ENCODE peak calls at places on chromosomes 1 and 21, in ten cellular contexts. J is heart right ventricle, S is pancreas, T is kidney epithelial cell, R is choroid plexus epithelial cell, N is fibroblast of pulmonary artery, X is prostate gland, Y is thoracic aorta, W is AG09309, I is left lung. D is an unnamed sample.

GRCh38 chr1:46515576-46515975 is 25.9 kb downstream of the DMBX1 start:
- DNase-seq in J (no peak), S (no peak), T (no peak), R (no peak), N (no peak), X (no peak), Y (no peak), W (no peak), I (peak), D (no peak)

GRCh38 chr1:205301842-205302588 is 19.5 kb downstream of the NUAK2 start:
- DNase-seq in J (no peak), S (no peak), T (no peak), R (peak), N (peak), X (no peak), Y (no peak), W (no peak), I (no peak), D (no peak)

GRCh38 chr1:46530311-46530710 is 21.1 kb downstream of the KNCN start:
- DNase-seq in J (no peak), S (no peak), T (no peak), R (no peak), N (no peak), X (no peak), Y (no peak), W (no peak), I (peak), D (no peak)

GRCh38 chr1:28031173-28031572 is 57.2 kb downstream of the EYA3 start:
- DNase-seq in J (no peak), S (no peak), T (no peak), R (no peak), N (peak), X (no peak), Y (no peak), W (no peak), I (no peak), D (no peak)

GRCh38 chr1:243791586-243792267 is 58.3 kb downstream of the AKT3 start:
- DNase-seq in J (no peak), S (no peak), T (no peak), R (peak), N (peak), X (peak), Y (no peak), W (no peak), I (no peak), D (no peak)

GRCh38 chr1:223515915-223516314 is 122.7 kb downstream of the CCDC185 start:
- DNase-seq in J (no peak), S (no peak), T (no peak), R (no peak), N (no peak), X (no peak), Y (no peak), W (no peak), I (peak), D (no peak)

GRCh38 chr21:43609501-43610340 is 49.6 kb downstream of the HSF2BP start:
- DNase-seq in J (peak), S (peak), T (peak), R (peak), N (peak), X (peak), Y (no peak), W (no peak), I (no peak), D (peak)

GRCh38 chr1:29156543-29157268 is 25.0 kb downstream of the SRSF4 start:
- DNase-seq in J (no peak), S (no peak), T (no peak), R (peak), N (peak), X (no peak), Y (no peak), W (no peak), I (no peak), D (no peak)

GRCh38 chr1:177784394-177784793 is 185.5 kb downstream of the SEC16B start:
- DNase-seq in J (no peak), S (no peak), T (no peak), R (no peak), N (no peak), X (no peak), Y (no peak), W (no peak), I (no peak), D (no peak)
- TF ChIP-seq CTCF in J (no peak), S (no peak), T (no peak), R (no peak), N (no peak), X (no peak), Y (no peak), W (no peak), I (no peak), D (no peak)

DNA sequence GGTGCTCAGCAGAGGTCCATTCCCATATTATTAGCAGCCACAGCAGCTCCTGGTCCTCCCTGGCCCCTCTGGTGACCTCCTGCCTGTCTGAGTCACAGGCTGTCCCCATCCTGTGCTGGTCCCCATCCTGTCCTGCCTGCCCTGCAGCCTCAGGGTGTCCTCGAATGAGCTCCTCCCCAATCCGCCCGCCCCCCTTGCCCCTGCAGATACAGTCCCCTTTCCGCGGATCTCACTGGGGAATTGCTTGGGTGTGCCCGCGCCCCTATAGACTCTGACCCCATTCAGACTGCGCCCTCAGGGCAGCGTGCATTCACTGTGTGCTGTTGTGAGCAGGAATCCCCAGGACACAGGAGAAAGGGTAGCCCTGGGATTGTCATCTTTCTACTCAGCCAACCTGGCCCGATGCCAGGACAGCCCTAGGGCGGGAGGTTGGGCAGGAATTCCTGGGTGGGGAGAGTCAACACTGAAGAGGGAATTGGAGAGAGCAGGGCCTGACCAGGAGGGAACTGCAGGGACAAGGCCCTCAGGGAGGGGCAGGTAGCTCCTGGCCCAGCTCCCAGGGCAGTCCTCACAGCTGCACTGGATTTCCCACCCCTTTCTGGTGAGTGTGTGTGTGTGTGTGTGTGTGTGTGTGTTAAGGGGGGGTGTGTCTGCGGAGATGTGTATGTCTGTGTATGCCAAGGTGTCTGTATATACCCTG is 1.1 kb upstream of the GUCA2A start:
- DNase-seq in J (peak), S (peak), T (peak), R (peak), N (peak), X (peak), Y (no peak), W (no peak), I (peak), D (no peak)
- H3K4me3 ChIP-seq in J (no peak), S (no peak), T (no peak), R (no peak), N (no peak), X (no peak), Y (no peak), W (no peak), I (no peak), D (no peak)

GRCh38 chr1:161382214-161383019 is 14.7 kb upstream of the CFAP126 start:
- DNase-seq in J (no peak), S (no peak), T (no peak), R (peak), N (peak), X (peak), Y (no peak), W (no peak), I (no peak), D (peak)
- TF ChIP-seq CTCF in J (peak), S (peak), T (peak), R (peak), N (peak), X (peak), Y (peak), W (peak), I (peak), D (peak)

GRCh38 chr1:22076346-22076745 is 23.8 kb downstream of the CDC42 start:
- DNase-seq in J (no peak), S (no peak), T (no peak), R (no peak), N (no peak), X (no peak), Y (no peak), W (no peak), I (no peak), D (no peak)

GRCh38 chr1:22075718-22076117 is 23.2 kb downstream of the CDC42 start:
- DNase-seq in J (no peak), S (no peak), T (no peak), R (no peak), N (no peak), X (no peak), Y (no peak), W (no peak), I (no peak), D (no peak)

GRCh38 chr1:22071511-22071910 is 19.0 kb downstream of the CDC42 start:
- DNase-seq in J (no peak), S (no peak), T (no peak), R (no peak), N (no peak), X (no peak), Y (no peak), W (no peak), I (no peak), D (no peak)

GRCh38 chr1:22077728-22078127 is 25.2 kb downstream of the CDC42 start:
- DNase-seq in J (no peak), S (no peak), T (peak), R (peak), N (no peak), X (no peak), Y (no peak), W (no peak), I (no peak), D (no peak)

GRCh38 chr1:22074803-22075202 is 22.3 kb downstream of the CDC42 start:
- DNase-seq in J (no peak), S (no peak), T (no peak), R (no peak), N (no peak), X (no peak), Y (no peak), W (no peak), I (no peak), D (no peak)
- H3K4me3 ChIP-seq in J (no peak), S (no peak), T (no peak), R (no peak), N (no peak), X (no peak), Y (no peak), W (no peak), I (no peak), D (no peak)

DNA sequence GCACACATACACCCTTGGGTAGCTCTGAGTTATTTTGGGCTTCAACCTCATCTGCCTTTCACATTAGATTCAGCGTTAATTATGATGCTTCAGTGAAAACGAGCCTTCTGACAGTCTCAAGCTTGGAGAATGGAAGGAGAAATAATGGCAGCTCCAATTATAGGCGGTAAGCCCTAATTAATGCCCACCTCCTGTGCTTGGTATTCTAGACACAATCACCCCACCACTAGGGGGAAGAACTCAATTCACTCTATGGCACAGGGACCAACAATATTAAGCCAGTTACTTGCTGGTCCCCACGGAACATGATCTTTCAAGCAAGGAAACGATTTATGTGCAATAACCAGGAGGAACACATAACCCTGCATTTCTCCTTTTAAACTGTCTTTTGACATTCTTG is 397.9 kb downstream of the BRINP2 start:
- DNase-seq in J (no peak), S (no peak), T (no peak), R (no peak), N (no peak), X (no peak), Y (no peak), W (no peak), I (no peak), D (no peak)
- TF ChIP-seq CTCF in J (no peak), S (no peak), T (peak), R (peak), N (no peak), X (no peak), Y (no peak), W (no peak), I (no peak), D (no peak)

GRCh38 chr1:31771891-31772668 is 7.9 kb upstream of the ADGRB2 start:
- DNase-seq in J (no peak), S (no peak), T (no peak), R (peak), N (no peak), X (no peak), Y (no peak), W (no peak), I (peak), D (no peak)
- H3K4me3 ChIP-seq in J (no peak), S (peak), T (no peak), R (peak), N (no peak), X (peak), Y (peak), W (peak), I (no peak), D (peak)

GRCh38 chr1:226199971-226200370 is 13.4 kb upstream of the ACBD3 start:
- DNase-seq in J (no peak), S (no peak), T (no peak), R (no peak), N (no peak), X (no peak), Y (no peak), W (no peak), I (no peak), D (no peak)

GRCh38 chr1:226202246-226202645 is 15.7 kb upstream of the ACBD3 start:
- DNase-seq in J (no peak), S (no peak), T (no peak), R (no peak), N (no peak), X (no peak), Y (no peak), W (no peak), I (no peak), D (no peak)

GRCh38 chr1:226203693-226204092 is 17.2 kb upstream of the ACBD3 start:
- DNase-seq in J (no peak), S (no peak), T (no peak), R (no peak), N (no peak), X (no peak), Y (no peak), W (no peak), I (no peak), D (no peak)

GRCh38 chr1:226203237-226203636 is 16.7 kb upstream of the ACBD3 start:
- DNase-seq in J (no peak), S (no peak), T (no peak), R (no peak), N (no peak), X (no peak), Y (no peak), W (no peak), I (no peak), D (no peak)

GRCh38 chr1:226201029-226201593 is 14.6 kb upstream of the ACBD3 start:
- DNase-seq in J (no peak), S (no peak), T (no peak), R (peak), N (peak), X (no peak), Y (no peak), W (no peak), I (no peak), D (no peak)
- TF ChIP-seq CTCF in J (peak), S (no peak), T (peak), R (peak), N (peak), X (no peak), Y (no peak), W (peak), I (no peak), D (peak)

GRCh38 chr1:161228032-161228431 is 2.2 kb downstream of the TOMM40L start:
- DNase-seq in J (no peak), S (no peak), T (no peak), R (no peak), N (no peak), X (no peak), Y (no peak), W (no peak), I (no peak), D (no peak)
- H3K4me3 ChIP-seq in J (no peak), S (no peak), T (no peak), R (no peak), N (no peak), X (no peak), Y (peak), W (no peak), I (no peak), D (no peak)

GRCh38 chr1:19395678-19396192 is 83.6 kb downstream of the SLC66A1 start:
- DNase-seq in J (no peak), S (no peak), T (no peak), R (peak), N (no peak), X (no peak), Y (no peak), W (peak), I (no peak), D (no peak)

GRCh38 chr1:19396280-19396679 is 84.2 kb downstream of the SLC66A1 start:
- DNase-seq in J (no peak), S (no peak), T (no peak), R (no peak), N (no peak), X (no peak), Y (no peak), W (no peak), I (no peak), D (no peak)

GRCh38 chr1:19397217-19397945 is 85.3 kb downstream of the SLC66A1 start:
- DNase-seq in J (no peak), S (no peak), T (no peak), R (peak), N (no peak), X (no peak), Y (no peak), W (no peak), I (no peak), D (no peak)

GRCh38 chr1:19400189-19400588 is 85.2 kb downstream of the CAPZB start:
- DNase-seq in J (no peak), S (no peak), T (no peak), R (peak), N (no peak), X (no peak), Y (peak), W (no peak), I (no peak), D (peak)

GRCh38 chr1:19398309-19398760 is 86.2 kb downstream of the SLC66A1 start:
- DNase-seq in J (no peak), S (no peak), T (peak), R (peak), N (peak), X (no peak), Y (peak), W (peak), I (no peak), D (peak)
- TF ChIP-seq CTCF in J (no peak), S (no peak), T (peak), R (peak), N (peak), X (no peak), Y (peak), W (peak), I (peak), D (peak)

DNA sequence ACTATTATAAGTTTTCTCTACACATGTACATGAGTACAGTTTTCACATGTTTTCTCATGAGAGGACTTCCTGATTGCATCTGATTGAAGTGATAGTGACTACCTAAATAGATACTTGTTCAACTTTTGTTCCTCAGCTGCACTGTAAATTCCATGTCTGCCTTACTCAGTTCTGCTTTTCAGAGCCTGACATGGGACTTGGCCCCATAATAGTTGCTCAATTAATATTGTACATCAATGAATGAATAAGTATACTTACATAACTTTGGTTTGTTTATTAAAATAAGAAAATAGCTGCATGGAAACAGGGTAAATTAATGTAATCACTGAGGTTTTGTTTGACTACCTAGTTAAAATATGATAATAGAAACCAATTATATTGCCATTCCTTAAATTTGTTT is 78.7 kb downstream of the HMCN1 start:
- DNase-seq in J (no peak), S (no peak), T (no peak), R (no peak), N (no peak), X (no peak), Y (no peak), W (no peak), I (no peak), D (no peak)
- H3K4me3 ChIP-seq in J (no peak), S (no peak), T (no peak), R (no peak), N (no peak), X (no peak), Y (no peak), W (no peak), I (no peak), D (no peak)

D was measured in astrocyte of the cerebellum.